ENCODE peak calls at places on chromosome X, in five cellular contexts. K is GM23248, Q is HCT116, Y is mammary epithelial cell, U is GM23338. R is an unnamed sample.

GRCh38 chrX:44157293-44157692 is 184.1 kb upstream of the NDP start:
- DNase-seq in Q (no peak), K (peak), U (no peak), Y (no peak), R (no peak)

GRCh38 chrX:31165241-31166035 is 93.6 kb upstream of the FTHL17 start:
- DNase-seq in U (no peak), Q (no peak), Y (no peak), K (peak), R (no peak)

GRCh38 chrX:39950035-39950688 is 147.6 kb downstream of the BCOR start:
- DNase-seq in Q (no peak), K (peak), U (no peak), Y (peak), R (no peak)

GRCh38 chrX:30950391-30950790 is 61.3 kb upstream of the TAB3 start:
- DNase-seq in Q (no peak), U (no peak), Y (no peak), K (no peak), R (no peak)

GRCh38 chrX:132480581-132481203 is 8.1 kb downstream of the MBNL3 start:
- DNase-seq in U (no peak), Y (peak), K (peak), Q (no peak), R (peak)

GRCh38 chrX:71652405-71652804 is 14.9 kb upstream of the LOC101059915 start:
- DNase-seq in U (peak), Y (peak), Q (peak), K (peak), R (peak)

GRCh38 chrX:108199691-108200090 is 108.1 kb downstream of the ATG4A start:
- DNase-seq in Q (peak), U (peak), Y (peak), K (peak), R (peak)

GRCh38 chrX:102768984-102769761 is 48.6 kb downstream of the GPRASP3 start:
- DNase-seq in Q (peak), U (peak), Y (peak), K (peak), R (peak)

GRCh38 chrX:136619889-136620505 is 28.0 kb upstream of the CD40LG start:
- DNase-seq in U (no peak), Y (no peak), K (no peak), Q (no peak), R (no peak)

GRCh38 chrX:139200346-139200745 is 330.2 kb upstream of the F9 start:
- DNase-seq in Q (no peak), U (no peak), Y (no peak), K (no peak), R (no peak)

GRCh38 chrX:45771114-45771513 is 570.4 kb upstream of the DIPK2B start:
- DNase-seq in Y (peak), U (no peak), Q (peak), K (peak), R (peak)
- H3K4me3 ChIP-seq in Y (peak), U (no peak), Q (peak), K (peak), R (peak)

DNA sequence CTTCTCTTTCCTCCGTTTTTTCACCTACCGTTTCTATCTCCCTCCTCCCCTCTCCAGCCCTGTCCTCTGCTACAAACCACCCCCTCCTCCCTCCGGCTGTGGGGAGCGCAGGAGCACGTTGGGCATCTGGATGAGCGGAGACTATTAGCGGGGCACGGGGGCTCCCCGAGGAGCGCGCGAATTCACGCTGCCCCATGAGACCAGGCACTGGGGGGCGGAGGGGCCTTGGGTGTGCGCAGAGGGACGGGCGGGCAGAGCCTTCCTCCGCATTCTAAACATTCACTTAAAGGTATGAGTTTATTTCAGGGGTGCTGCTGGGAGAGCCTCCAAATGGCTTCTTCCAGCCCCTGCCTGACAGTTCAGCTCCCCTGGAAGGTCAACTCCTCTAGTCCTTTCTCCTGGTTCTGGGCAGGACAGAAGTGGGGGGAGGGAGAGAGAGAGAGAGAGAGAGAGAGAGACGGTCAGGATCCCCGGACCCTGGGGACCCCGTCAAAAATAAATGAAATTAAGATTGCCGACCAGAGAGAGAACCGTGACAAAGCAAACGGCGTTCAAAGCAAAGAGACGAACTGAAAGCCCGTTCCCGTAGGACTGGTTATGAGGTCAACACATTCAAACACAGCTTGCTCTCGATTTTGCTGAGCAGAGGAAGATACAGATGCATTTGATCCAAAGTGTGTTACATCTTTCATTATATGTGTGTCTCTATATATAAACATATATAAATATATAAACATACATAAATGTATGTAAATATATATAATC is 5.0 kb downstream of the SHOX start:
- DNase-seq in Y (no peak), Q (no peak), K (no peak), U (peak), R (no peak)
- TF ChIP-seq EZH2 in Y (no peak), Q (no peak), K (no peak), U (peak), R (no peak)

GRCh38 chrX:20060961-20061868 is 55.5 kb downstream of the MAP7D2 start:
- DNase-seq in Q (no peak), K (no peak), Y (no peak), U (no peak), R (no peak)
- H3K4me2 ChIP-seq in Q (peak), K (no peak), Y (no peak), U (no peak), R (no peak)

GRCh38 chrX:155069414-155069813 is 1.5 kb downstream of the CMC4 start:
- DNase-seq in U (no peak), Q (no peak), K (no peak), Y (no peak), R (no peak)
- H3K4me3 ChIP-seq in U (peak), Q (peak), K (peak), Y (peak), R (peak)

DNA sequence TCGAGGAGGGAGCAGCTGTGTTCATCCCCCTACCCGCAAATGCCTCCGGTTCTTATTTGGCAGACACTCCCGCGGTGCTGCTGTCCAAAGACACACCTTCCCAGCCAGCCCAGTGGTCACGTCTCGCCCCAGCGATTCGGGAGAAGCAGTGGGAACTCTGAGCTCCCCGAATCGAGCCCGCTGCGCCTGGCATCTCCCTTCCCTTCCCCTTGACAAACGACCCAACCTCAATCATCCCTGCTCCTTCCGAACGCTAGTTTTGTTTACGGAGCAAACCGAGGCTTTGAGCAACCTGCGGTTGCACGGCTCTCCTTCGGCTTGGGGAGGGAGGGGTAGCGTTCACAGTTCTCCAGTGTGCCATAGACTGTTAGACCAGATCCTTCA is 299 bp upstream of the FRMPD4 start:
- DNase-seq in U (peak), Y (peak), Q (no peak), K (no peak), R (no peak)
- TF ChIP-seq EZH2 in U (no peak), Y (no peak), Q (no peak), K (no peak), R (peak)

DNA sequence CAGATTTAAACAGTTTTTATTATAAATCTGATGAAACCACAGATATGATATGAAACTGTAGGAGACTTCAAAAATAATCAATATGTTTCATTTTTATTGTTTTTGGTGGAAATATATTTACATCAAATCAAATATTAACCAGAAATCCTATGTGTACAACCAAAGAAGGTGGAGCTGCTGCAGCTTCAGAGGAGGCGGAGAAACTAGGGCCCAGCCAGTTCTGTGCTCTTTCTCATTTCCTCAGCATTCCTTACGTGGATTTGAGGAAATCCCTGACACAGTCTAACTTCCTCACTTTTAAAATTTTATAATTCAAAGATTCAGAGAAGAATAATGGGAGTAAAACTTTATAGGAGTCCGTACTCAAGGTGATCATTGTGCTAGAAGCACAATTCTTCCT is 610.7 kb upstream of the CPXCR1 start:
- DNase-seq in Y (no peak), U (no peak), Q (no peak), K (no peak), R (no peak)
- H3K4me2 ChIP-seq in Y (no peak), U (no peak), Q (no peak), K (no peak), R (no peak)

DNA sequence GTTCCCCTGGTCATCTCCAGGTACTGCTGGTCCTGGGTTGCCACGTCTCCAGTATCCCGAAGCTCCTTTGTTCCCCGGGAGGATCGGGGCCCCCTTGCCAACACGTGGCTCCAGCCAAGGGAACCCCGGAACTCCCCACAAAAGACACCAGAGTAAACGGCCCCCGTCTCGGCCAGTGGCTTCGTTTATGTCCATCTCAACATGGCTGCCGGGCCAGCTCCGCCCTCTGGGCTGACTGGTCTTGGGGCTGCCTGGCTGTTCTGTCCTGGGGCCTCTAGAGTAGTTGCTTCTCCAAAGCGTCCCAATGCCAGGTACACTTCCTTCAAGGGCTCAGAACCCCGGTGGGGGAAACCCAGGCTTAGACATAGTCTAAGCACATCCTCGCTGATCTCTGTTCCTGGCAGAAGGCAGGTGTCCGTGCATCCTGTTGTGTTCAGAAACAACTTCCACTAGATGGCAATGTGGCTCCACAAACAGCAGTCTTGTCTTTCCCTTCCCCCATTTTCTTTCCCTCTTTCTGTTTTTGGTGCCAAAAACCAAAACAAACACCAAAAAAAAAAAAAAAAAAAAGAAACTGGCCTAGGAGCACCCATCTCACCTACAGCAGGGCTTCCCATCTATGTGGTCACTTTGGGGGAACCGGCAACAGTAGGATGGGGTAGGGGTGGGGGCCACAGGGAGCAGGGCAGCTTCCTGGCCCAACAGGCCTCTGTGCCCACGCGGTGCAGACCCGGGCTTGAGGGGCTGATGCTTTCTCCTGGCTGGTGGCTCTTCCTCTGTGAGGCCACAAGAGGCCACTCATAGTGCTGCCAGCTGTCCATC is 35.3 kb downstream of the NBDY start:
- DNase-seq in Y (peak), U (peak), Q (peak), K (peak), R (peak)
- H3K4me3 ChIP-seq in Y (peak), U (no peak), Q (no peak), K (no peak), R (no peak)

DNA sequence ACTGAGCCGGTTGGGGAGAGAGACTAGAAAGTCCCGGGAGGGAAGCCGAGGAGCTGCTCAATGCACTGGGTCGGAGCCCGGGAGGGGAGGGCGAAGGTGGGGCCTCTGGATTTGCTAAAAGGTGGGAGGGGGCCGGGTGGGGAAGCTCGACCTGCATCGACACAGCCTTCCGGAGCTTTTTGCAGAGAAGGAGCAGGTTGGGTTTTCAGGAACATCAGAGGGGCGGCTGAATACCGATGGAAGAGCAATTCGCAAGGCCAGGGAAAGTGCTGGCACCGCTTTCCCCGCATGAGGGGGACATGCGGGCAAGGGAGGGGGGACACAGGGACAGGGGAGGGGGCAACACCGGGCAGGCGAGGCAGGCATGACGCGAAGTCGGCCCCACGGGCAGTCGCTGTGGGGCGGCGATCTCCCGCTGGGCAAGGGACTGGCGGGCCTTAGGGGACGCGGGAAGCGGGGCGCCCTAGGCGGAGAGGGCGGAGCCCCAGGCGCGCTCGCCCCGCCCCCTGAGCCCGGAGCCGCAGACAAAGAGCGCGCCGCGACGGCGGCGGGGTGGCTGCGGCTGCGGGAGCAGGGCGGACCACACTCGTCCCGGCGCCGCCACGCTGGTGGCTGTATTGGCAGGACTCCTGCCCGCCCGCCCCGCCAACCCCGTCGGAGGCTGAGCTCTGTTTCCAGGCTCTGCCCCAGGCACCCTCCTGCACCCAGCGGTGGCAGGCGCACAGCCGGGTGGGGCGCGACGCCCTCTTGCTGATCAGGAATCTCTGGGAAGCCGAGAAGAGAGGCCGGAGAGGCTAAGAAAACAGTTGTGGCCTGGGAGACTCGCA is 11.6 kb downstream of the PDZD4 start:
- DNase-seq in Q (no peak), Y (no peak), U (peak), K (peak), R (peak)
- TF ChIP-seq EZH2 in Q (no peak), Y (no peak), U (no peak), K (no peak), R (no peak)